ENCODE peak calls at places on chromosome 21, in eight cellular contexts. L, E, X, B, P, S, U and R are unnamed samples. For H3K4me1, the result is how much of the 10 kb centered on the place peaks cover.

GRCh38 chr21:21029159-21029558 is 30.9 kb downstream of the NCAM2 start:
- DNase-seq in L (no peak), E (no peak), X (no peak), B (no peak), P (no peak), S (no peak), U (no peak), R (no peak)

GRCh38 chr21:14600569-14601308 is 54.6 kb upstream of the SAMSN1 start:
- DNase-seq in L (no peak), E (no peak), X (no peak), B (no peak), P (no peak), S (no peak), U (peak), R (no peak)

GRCh38 chr21:35323947-35324346 is 274.8 kb upstream of the RUNX1 start:
- DNase-seq in L (no peak), E (peak), X (no peak), B (no peak), P (no peak), S (peak), U (no peak), R (no peak)

GRCh38 chr21:17451364-17451869 is 61.4 kb upstream of the CXADR start:
- DNase-seq in L (no peak), E (no peak), X (no peak), B (no peak), P (no peak), S (no peak), U (peak), R (no peak)

GRCh38 chr21:18529253-18529652 is 125.7 kb upstream of the TMPRSS15 start:
- DNase-seq in L (no peak), E (no peak), X (no peak), B (peak), P (no peak), S (no peak), U (peak), R (no peak)

GRCh38 chr21:26170471-26171309 is at the start of gene APP:
- DNase-seq in L (peak), E (peak), X (peak), B (no peak), P (no peak), S (peak), U (peak), R (peak)

GRCh38 chr21:32693581-32693980 is 34.2 kb downstream of the SYNJ1 start:
- DNase-seq in L (no peak), E (no peak), X (no peak), B (no peak), P (no peak), S (no peak), U (no peak), R (no peak)

GRCh38 chr21:26965567-26966359 is 1.1 kb downstream of the ADAMTS5 start:
- DNase-seq in L (peak), E (peak), X (peak), B (no peak), P (no peak), S (peak), U (no peak), R (no peak)

GRCh38 chr21:26421724-26422123 is 151.4 kb downstream of the CYYR1 start:
- DNase-seq in L (no peak), E (no peak), X (no peak), B (no peak), P (no peak), S (no peak), U (no peak), R (no peak)

GRCh38 chr21:43613755-43614638 is 45.3 kb downstream of the HSF2BP start:
- DNase-seq in L (no peak), E (no peak), X (no peak), B (no peak), P (no peak), S (no peak), U (no peak), R (no peak)

GRCh38 chr21:15514073-15514946 is 215.5 kb upstream of the USP25 start:
- DNase-seq in L (no peak), E (no peak), X (no peak), B (no peak), P (no peak), S (peak), U (no peak), R (no peak)

GRCh38 chr21:21714396-21714795 is 716.2 kb downstream of the NCAM2 start:
- DNase-seq in L (no peak), E (no peak), X (no peak), B (no peak), P (no peak), S (no peak), U (no peak), R (no peak)

DNA sequence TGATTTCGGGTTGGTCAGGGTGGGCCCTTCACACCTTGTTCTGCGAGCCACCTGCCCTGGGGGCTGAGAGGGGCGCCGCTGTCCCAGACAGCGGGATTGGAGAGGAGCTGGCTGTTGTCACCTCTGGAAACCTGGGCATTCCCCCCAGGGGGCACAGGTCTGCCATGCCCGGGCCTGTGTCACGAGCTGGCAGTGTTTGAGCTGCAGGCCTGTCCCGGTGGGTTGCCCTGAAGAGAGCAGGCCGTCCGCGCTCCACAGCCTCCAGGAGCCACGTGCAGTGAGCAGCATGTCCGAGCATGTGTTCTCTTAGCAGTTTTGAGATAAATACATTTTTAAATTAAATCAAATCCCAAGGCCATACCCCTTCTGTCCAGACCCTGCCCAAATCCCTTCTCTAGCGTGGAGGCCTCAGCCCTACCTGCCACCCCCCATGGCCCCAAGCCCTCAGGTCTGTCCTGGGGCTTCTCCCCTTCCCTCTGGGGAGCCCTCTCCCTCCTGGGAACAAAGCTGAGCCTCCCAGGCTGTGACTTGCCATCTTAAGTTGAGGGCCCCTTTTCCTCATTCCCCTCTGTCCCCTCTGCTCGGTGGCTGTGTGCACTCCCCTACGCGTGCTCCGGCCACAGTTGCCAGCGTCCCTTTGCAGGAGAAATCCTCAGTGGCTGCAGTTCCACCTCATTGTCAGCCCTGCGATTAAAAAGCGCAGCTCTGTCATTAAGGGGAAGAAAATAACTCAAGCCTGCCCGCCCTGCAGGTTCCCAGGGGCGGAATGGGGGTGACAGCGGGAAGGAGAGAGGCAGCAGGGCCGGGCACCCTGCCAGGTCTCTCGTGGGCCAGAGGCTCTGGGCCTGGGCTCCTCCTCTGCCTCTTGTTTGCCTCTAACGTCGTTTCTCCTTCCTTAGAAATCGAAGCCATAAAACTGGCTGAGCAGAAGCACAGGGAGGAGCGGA is 26.6 kb downstream of the SLX9 start:
- DNase-seq in L (no peak), E (peak), X (no peak), B (no peak), P (no peak), S (no peak), U (no peak), R (peak)
- H3K4me3 ChIP-seq in L (peak), E (peak), X (no peak), B (no peak), P (peak), S (peak), U (no peak), R (no peak)

DNA sequence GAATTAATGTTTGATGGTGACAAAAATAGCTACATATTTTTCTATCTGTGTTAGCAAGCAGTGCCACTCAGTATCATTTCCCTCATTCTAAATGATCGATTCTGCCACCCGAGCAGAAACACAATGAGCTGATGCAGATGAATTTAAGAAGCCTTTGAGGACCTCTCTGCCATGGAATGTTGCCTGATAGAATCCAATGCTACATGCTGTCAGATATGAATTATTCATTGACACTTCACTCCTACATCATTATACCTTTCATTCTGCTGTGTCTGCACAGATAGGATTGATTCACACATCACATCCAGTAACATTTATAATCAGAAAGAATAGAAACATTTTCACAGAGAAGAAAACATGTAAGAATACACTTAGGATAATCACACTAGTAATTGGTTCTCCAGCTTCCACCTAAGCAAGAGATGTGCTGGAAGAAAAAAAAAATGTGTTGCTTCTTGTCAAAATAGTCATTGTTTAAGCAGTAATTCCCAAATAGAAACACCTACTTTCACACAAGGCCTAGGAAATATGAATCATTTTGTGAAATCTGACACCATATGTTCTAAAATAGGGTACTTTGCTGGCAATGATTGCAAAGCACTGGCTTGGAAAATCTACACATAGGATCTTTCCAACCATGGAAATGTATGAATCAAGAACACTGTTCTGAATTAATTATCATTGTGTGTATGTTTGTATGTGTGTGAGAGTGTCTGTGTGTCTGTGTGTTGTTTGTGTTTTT is 110.1 kb downstream of the GRIK1 start:
- DNase-seq in L (no peak), E (no peak), X (no peak), B (no peak), P (no peak), S (no peak), U (no peak), R (no peak)
- TF ChIP-seq POLR2AphosphoS5 in L (no peak), E (no peak), X (no peak), B (no peak), P (no peak), S (no peak), U (no peak), R (no peak)

GRCh38 chr21:45108808-45109800 is 34.7 kb downstream of the ADARB1 start:
- DNase-seq in L (no peak), E (no peak), X (no peak), B (no peak), P (no peak), S (no peak), U (peak), R (no peak)
- H3K4me1 ChIP-seq in L (half or more), E (half or more), X (under half), B (under half), P (under half), S (under half), U (under half), R (under half)

DNA sequence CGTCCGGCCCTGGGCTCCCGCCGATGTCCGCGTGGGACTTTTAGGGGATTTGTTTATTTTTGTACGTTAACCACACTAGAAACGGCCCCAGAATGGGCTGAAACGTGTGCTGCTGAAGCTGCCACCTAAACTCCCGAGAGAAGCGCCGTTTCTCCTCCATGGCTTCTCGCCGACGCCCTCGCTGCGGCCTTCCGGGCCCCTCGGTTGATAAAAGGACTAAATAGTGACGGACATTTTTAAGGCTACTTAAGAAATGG is 678 bp upstream of the PTTG1IP start:
- DNase-seq in L (no peak), E (no peak), X (no peak), B (no peak), P (no peak), S (no peak), U (peak), R (no peak)
- H3K4me3 ChIP-seq in L (peak), E (peak), X (peak), B (peak), P (peak), S (peak), U (peak), R (peak)

GRCh38 chr21:42234026-42234425 is 15.1 kb downstream of the ABCG1 start:
- DNase-seq in L (no peak), E (no peak), X (no peak), B (no peak), P (no peak), S (no peak), U (no peak), R (no peak)

GRCh38 chr21:42233067-42233981 is 14.4 kb downstream of the ABCG1 start:
- DNase-seq in L (peak), E (peak), X (peak), B (no peak), P (no peak), S (peak), U (peak), R (peak)

GRCh38 chr21:42235593-42235992 is 16.7 kb downstream of the ABCG1 start:
- DNase-seq in L (no peak), E (no peak), X (no peak), B (no peak), P (no peak), S (no peak), U (peak), R (no peak)

GRCh38 chr21:42236014-42236413 is 17.1 kb downstream of the ABCG1 start:
- DNase-seq in L (peak), E (no peak), X (no peak), B (no peak), P (no peak), S (no peak), U (no peak), R (no peak)

DNA sequence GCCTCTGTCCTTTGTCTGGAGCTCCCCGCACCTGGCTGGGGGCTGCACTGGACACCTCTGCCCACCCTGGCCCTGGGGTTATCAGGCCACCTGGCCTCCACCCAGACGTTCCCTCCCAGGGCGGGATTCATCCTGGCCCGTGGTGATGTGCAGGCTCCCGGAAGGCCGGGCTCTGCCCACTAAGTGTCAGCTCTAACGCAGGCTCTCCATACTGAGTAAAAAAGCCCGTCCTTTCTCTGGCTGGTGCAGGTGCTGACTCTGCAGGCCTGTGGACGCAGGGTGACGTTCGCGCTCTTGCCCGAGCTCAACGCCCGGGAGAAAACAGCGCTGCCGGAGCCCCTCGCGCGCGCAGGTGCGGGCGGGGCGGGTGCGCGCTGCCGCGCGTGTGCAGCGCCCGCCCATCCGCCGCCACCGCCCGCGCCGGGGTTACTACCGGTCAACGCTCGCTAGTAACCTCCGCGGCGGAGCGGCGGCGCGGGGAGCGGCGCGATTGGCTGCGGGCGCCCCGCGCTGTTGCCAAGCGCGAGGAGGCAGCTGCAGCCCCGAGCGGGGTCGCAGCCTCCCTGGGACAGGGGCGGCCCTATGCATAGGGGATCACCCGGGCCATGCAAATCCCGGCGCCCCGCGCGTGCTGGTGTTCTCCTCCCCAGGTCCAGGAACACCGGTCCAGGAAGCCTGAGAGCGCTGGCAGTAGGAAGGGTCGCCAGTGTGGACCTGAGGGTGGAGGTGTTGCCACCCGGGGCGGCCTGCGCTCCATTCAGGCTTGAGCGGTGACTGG is 15.7 kb downstream of the ABCG1 start:
- DNase-seq in L (peak), E (peak), X (no peak), B (no peak), P (no peak), S (peak), U (peak), R (peak)
- TF ChIP-seq POLR2AphosphoS5 in L (peak), E (peak), X (no peak), B (no peak), P (no peak), S (no peak), U (no peak), R (no peak)